ENCODE peak calls at places on chromosomes 1 and 21, in five cellular contexts. Q, N, O, W and E are unnamed samples.

GRCh38 chr1:203765029-203765837 is at the start of gene LAX1:
- DNase-seq in Q (no peak), N (peak), O (peak), W (peak), E (no peak)

GRCh38 chr1:25247829-25248754 is 838 bp upstream of the RSRP1 start:
- DNase-seq in Q (no peak), N (no peak), O (no peak), W (no peak), E (no peak)

GRCh38 chr1:21175324-21175669 is 1.4 kb downstream of the EIF4G3 start:
- DNase-seq in Q (peak), N (peak), O (peak), W (peak), E (no peak)

GRCh38 chr1:202376247-202376646 is 27.7 kb downstream of the PPP1R12B start:
- DNase-seq in Q (peak), N (no peak), O (no peak), W (no peak), E (no peak)

GRCh38 chr1:84944767-84945486 is 51.9 kb upstream of the LPAR3 start:
- DNase-seq in Q (peak), N (peak), O (peak), W (peak), E (peak)

GRCh38 chr1:150066328-150066727 is 1.2 kb upstream of the VPS45 start:
- DNase-seq in Q (no peak), N (no peak), O (no peak), W (no peak), E (no peak)

GRCh38 chr1:63662056-63662836 is 69.0 kb downstream of the PGM1 start:
- DNase-seq in Q (peak), N (no peak), O (no peak), W (no peak), E (no peak)

GRCh38 chr1:233241782-233242181 is 53.7 kb downstream of the PCNX2 start:
- DNase-seq in Q (no peak), N (no peak), O (no peak), W (no peak), E (no peak)

GRCh38 chr1:28640766-28641165 is 2.1 kb downstream of the TAF12 start:
- DNase-seq in Q (no peak), N (peak), O (peak), W (no peak), E (no peak)

GRCh38 chr1:48756704-48757316 is 19.9 kb downstream of the BEND5 start:
- DNase-seq in Q (no peak), N (no peak), O (no peak), W (no peak), E (no peak)

GRCh38 chr1:41192456-41193188 is 49.5 kb downstream of the SCMH1 start:
- DNase-seq in Q (peak), N (no peak), O (no peak), W (no peak), E (no peak)

GRCh38 chr1:53317651-53318539 is 10.0 kb downstream of the LRP8 start:
- DNase-seq in Q (no peak), N (no peak), O (no peak), W (no peak), E (no peak)

GRCh38 chr1:221998186-221998612 is 256.3 kb upstream of the DUSP10 start:
- DNase-seq in Q (peak), N (no peak), O (no peak), W (no peak), E (no peak)

GRCh38 chr1:2356401-2356800 is 35.0 kb downstream of the MORN1 start:
- DNase-seq in Q (no peak), N (no peak), O (no peak), W (no peak), E (no peak)

GRCh38 chr1:234731371-234732085 is 121.5 kb upstream of the IRF2BP2 start:
- DNase-seq in Q (peak), N (peak), O (no peak), W (peak), E (no peak)

GRCh38 chr1:208077232-208077751 is 166.4 kb upstream of the CD34 start:
- DNase-seq in Q (no peak), N (no peak), O (no peak), W (no peak), E (no peak)

GRCh38 chr1:206782448-206782847 is 10.2 kb upstream of the IL10 start:
- DNase-seq in Q (no peak), N (no peak), O (no peak), W (peak), E (no peak)

GRCh38 chr1:42934111-42934510 is 24.6 kb downstream of the SLC2A1 start:
- DNase-seq in Q (no peak), N (no peak), O (no peak), W (no peak), E (no peak)

GRCh38 chr1:192707978-192708547 is 72.1 kb downstream of the RGS13 start:
- DNase-seq in Q (no peak), N (no peak), O (no peak), W (no peak), E (no peak)

GRCh38 chr21:35254752-35255138 is 205.6 kb upstream of the RUNX1 start:
- DNase-seq in Q (no peak), N (no peak), O (no peak), W (no peak), E (no peak)

GRCh38 chr21:35257413-35257812 is 208.3 kb upstream of the RUNX1 start:
- DNase-seq in Q (peak), N (no peak), O (no peak), W (no peak), E (no peak)

GRCh38 chr21:35254006-35254751 is 205.1 kb upstream of the RUNX1 start:
- DNase-seq in Q (peak), N (no peak), O (no peak), W (no peak), E (no peak)

GRCh38 chr21:35258521-35258920 is 209.4 kb upstream of the RUNX1 start:
- DNase-seq in Q (no peak), N (no peak), O (no peak), W (no peak), E (no peak)

DNA sequence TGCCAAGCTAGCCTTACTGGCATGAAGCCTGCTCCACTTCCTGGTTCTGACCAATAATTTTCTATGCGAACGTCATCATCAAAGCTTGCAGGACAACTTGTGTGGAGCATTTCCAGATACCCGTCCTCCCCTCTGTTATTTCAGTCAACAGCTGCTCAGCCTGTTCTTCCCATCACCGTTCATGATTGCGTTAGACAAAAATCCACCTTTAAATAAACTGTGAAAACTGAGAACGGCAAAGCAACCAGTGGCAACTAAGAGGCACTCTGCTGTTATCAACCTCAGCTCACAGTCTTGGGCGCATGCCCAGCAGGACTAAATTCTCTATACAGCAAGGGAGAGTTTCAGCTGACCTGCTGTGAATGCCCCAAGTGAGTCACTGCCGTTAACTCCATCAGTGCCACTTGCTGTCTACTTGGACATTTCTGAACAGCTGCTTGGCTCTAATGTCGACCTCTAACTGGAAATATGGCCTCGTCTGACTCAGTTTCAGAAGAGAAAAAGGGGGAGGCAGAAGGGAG is 207.4 kb upstream of the RUNX1 start:
- DNase-seq in Q (peak), N (no peak), O (no peak), W (no peak), E (peak)
- TF ChIP-seq CTCF in Q (peak), N (no peak), O (no peak), W (no peak), E (no peak)

GRCh38 chr1:212917134-212917485 is 33.2 kb upstream of the VASH2 start:
- DNase-seq in Q (no peak), N (no peak), O (no peak), W (no peak), E (peak)

GRCh38 chr1:212918751-212919150 is 31.6 kb upstream of the VASH2 start:
- DNase-seq in Q (no peak), N (no peak), O (no peak), W (no peak), E (no peak)

GRCh38 chr1:212917858-212918257 is 32.5 kb upstream of the VASH2 start:
- DNase-seq in Q (no peak), N (no peak), O (no peak), W (no peak), E (no peak)

GRCh38 chr1:212920246-212920645 is 30.1 kb upstream of the VASH2 start:
- DNase-seq in Q (no peak), N (no peak), O (no peak), W (peak), E (no peak)

DNA sequence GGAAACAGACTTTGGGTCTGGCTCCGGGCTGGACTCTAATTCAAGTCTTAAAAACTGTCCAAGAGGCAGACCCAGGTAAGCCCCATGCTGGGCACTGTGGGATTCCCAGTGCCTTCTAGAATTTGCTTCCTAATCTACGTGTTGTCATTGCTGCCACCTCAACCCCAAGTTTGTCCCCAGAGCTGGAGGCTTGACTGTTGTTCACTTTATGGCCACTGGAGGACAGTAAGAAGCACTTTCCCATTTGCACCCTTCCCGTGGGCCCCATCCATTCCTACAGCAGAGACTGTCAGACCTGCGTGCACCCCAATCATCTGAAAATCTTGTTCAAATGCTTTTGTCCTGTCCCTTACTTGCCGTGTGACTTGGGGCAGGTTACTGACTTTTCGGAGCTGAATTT is 29.4 kb upstream of the VASH2 start:
- DNase-seq in Q (no peak), N (no peak), O (no peak), W (peak), E (no peak)
- TF ChIP-seq CTCF in Q (peak), N (no peak), O (no peak), W (peak), E (no peak)

GRCh38 chr1:67489643-67490042 is 59.4 kb upstream of the SERBP1 start:
- DNase-seq in Q (peak), N (no peak), O (no peak), W (peak), E (no peak)
- TF ChIP-seq CTCF in Q (peak), N (no peak), O (no peak), W (no peak), E (no peak)

DNA sequence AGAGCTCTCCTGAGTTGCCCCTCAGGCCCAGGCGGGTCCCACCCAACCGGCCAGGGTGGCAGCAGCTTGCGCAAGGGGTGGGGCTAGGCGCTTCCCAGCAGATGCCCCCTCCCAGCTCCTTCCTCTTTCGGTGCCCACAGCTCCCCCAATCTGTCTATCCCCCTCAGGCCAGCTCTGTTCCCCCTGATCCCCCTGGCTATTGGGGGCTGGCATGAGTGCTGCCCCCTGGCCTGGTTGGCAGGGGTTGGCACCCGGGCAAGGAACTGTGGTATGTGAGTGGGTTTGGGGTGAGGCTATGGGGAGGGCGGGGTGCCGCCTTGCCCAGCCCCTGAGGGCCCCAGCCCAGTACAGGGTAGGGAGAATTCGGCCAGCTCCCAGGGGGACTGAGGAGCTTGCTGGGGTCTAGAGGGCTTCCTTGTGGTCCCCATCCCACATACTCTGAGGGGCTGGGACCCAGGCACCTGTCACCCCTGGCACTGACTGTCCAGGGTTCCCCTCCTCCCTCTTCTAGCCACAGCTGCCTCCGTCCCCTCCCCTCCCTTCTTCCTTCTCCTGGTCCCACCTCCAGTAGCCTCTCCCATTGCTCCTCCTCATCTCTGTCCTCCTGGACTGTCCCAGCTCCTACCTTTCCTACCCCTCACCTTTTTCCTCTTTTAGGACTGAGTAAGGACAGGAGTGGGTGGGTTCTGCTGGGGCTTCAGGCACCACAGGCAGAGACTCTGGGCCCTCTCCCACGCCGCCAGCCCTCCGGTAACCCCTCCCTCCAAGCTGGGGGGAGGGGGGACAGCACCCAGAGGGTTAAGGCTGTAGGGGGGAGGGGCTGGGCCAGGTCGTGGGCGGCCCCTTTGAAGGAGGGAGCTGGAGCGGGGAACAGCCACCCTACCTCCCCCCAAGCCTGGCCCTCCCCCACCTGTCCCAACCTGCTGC is 5.7 kb downstream of the ZBTB7B start:
- DNase-seq in Q (no peak), N (no peak), O (no peak), W (no peak), E (no peak)
- TF ChIP-seq CTCF in Q (no peak), N (no peak), O (no peak), W (no peak), E (no peak)

GRCh38 chr1:174297351-174297750 is 138.0 kb downstream of the RABGAP1L start:
- DNase-seq in Q (no peak), N (no peak), O (no peak), W (no peak), E (no peak)
- TF ChIP-seq CTCF in Q (no peak), N (no peak), O (no peak), W (no peak), E (no peak)

DNA sequence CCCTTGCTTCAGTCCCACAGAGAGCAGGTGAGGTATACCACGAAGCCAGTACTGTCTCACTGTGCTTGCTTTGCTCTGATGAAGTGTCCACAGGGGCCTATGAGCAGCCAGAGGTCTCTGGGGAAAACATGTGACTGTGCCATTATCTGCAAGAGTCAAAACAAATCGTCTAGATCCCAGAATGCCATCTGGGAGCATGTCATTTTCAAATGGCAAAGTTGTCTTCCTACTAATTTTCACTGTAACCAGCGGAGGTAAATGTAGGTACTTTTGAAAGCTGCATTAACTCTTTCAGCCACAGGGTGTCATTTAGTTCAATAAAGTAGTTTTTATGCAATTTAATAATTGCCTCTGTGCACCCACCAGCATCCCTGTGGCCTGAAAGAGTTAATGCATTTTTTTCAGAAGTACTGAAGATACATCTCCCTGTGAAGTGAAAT is 173.6 kb upstream of the SGIP1 start:
- DNase-seq in Q (no peak), N (no peak), O (no peak), W (no peak), E (no peak)
- TF ChIP-seq CTCF in Q (no peak), N (peak), O (no peak), W (peak), E (peak)

GRCh38 chr1:83497563-83497962 is 501.4 kb downstream of the TTLL7 start:
- DNase-seq in Q (peak), N (no peak), O (no peak), W (no peak), E (no peak)
- TF ChIP-seq CTCF in Q (peak), N (no peak), O (no peak), W (peak), E (peak)